ENCODE peak calls at places on chromosomes 7 and 10, in four cellular contexts. X is sigmoid colon, D is right lobe of liver, T is adrenal gland. L is an unnamed sample. For H3K9me3, the result is how much of the 10 kb centered on the place peaks cover.

GRCh38 chr10:3780056-3780765 is 4.8 kb downstream of the KLF6 start:
- DNase-seq in X (no peak), D (no peak), T (no peak), L (no peak)

GRCh38 chr10:97222346-97222961 is 36.7 kb upstream of the SLIT1 start:
- DNase-seq in X (no peak), D (no peak), T (no peak), L (no peak)

GRCh38 chr10:8539056-8539455 is 484.6 kb downstream of the GATA3 start:
- DNase-seq in X (no peak), D (no peak), T (no peak), L (no peak)

GRCh38 chr7:142108728-142109505 is 2.6 kb upstream of the MGAM2 start:
- DNase-seq in X (no peak), D (no peak), T (no peak), L (no peak)

GRCh38 chr10:14758994-14759664 is 15.6 kb downstream of the FAM107B start:
- DNase-seq in X (no peak), D (no peak), T (no peak), L (no peak)

GRCh38 chr7:30159698-30160143 is 24.9 kb downstream of the MTURN start:
- DNase-seq in X (no peak), D (no peak), T (peak), L (no peak)

GRCh38 chr7:131219277-131220041 is 108.2 kb upstream of the MKLN1 start:
- DNase-seq in X (peak), D (peak), T (peak), L (peak)

GRCh38 chr7:2523461-2523905 is 3.9 kb downstream of the LFNG start:
- DNase-seq in X (no peak), D (no peak), T (peak), L (no peak)

GRCh38 chr10:100696477-100696901 is 48.9 kb upstream of the PAX2 start:
- DNase-seq in X (no peak), D (no peak), T (no peak), L (no peak)

GRCh38 chr10:47260505-47261111 is 39.4 kb upstream of the GDF10 start:
- DNase-seq in X (no peak), D (peak), T (no peak), L (no peak)

GRCh38 chr7:1225462-1226154 is 7.1 kb upstream of the UNCX start:
- DNase-seq in X (no peak), D (no peak), T (no peak), L (no peak)

GRCh38 chr10:49008056-49008455 is 68.4 kb upstream of the LRRC18 start:
- DNase-seq in X (no peak), D (no peak), T (no peak), L (no peak)

GRCh38 chr10:10826125-10826524 is 191.5 kb upstream of the CELF2 start:
- DNase-seq in X (no peak), D (no peak), T (no peak), L (no peak)

GRCh38 chr7:134547738-134548054 is 1.2 kb upstream of the AKR1B15 start:
- DNase-seq in X (peak), D (peak), T (peak), L (peak)

GRCh38 chr10:124651402-124651887 is 92.7 kb downstream of the FAM53B start:
- DNase-seq in X (no peak), D (no peak), T (no peak), L (no peak)

GRCh38 chr7:6250364-6250833 is 22.0 kb downstream of the CYTH3 start:
- DNase-seq in X (no peak), D (no peak), T (no peak), L (no peak)

DNA sequence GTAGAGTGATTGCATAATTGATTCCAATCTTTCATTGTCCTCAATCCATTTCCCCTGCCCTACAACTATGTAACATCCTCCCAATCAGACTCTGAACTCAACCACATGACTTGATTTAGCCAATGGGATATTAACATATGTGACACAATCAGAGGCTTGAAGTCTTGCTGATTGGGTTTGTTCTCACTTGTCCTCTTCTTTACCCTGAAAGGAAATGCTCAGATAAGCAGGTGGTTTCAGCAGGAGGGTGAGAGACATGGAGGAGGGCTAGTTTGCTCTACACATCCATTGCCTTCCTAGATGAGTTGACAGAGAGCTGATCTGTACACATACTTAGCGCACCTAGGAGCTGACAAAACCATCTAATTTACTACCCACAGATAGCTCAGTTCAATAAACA is 669.4 kb downstream of the NRG3 start:
- DNase-seq in X (no peak), D (no peak), T (no peak), L (no peak)
- H3K9me3 ChIP-seq in X (under half), D (under half), T (under half), L (under half)

GRCh38 chr7:25851332-25852248 is 300.4 kb upstream of the NFE2L3 start:
- DNase-seq in X (peak), D (peak), T (peak), L (peak)

GRCh38 chr7:25854059-25854458 is 297.9 kb upstream of the NFE2L3 start:
- DNase-seq in X (no peak), D (no peak), T (no peak), L (no peak)

GRCh38 chr7:25852995-25853713 is 298.8 kb upstream of the NFE2L3 start:
- DNase-seq in X (no peak), D (no peak), T (no peak), L (no peak)

GRCh38 chr7:25850730-25851129 is 301.3 kb upstream of the NFE2L3 start:
- DNase-seq in X (no peak), D (no peak), T (no peak), L (no peak)

GRCh38 chr7:25852249-25852994 is 299.6 kb upstream of the NFE2L3 start:
- DNase-seq in X (no peak), D (no peak), T (peak), L (peak)
- H3K4me3 ChIP-seq in X (no peak), D (no peak), T (peak), L (peak)

GRCh38 chr10:54139819-54140428 is 661.1 kb downstream of the PCDH15 start:
- DNase-seq in X (no peak), D (no peak), T (no peak), L (no peak)
- H3K9me3 ChIP-seq in X (under half), D (under half), T (under half), L (under half)

DNA sequence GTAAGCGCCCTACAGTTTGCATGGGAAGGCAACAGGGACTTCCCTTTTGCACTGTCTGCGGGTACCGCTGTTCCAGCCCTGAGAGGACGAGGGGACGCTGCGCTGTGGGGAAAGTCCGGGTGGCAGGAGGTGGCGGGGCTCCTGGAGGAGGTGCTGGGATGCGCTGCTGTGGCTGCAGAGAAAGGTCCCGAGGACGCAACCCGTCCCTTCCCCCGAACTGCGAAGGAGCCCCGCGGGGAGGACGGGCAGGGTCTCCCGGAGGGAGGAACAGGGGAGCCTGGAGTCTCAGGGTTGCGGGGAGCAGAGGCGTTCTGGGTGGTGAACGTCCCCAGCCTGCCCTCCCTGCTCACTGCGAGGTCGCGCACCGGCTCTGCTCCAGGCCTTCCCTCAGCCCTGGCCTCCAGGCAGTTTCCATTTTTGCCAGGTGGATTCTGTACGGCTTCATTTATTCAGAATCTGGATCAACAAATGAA is 91.6 kb downstream of the CXCL12 start:
- DNase-seq in X (no peak), D (no peak), T (no peak), L (peak)
- H3K4me3 ChIP-seq in X (no peak), D (no peak), T (no peak), L (no peak)

DNA sequence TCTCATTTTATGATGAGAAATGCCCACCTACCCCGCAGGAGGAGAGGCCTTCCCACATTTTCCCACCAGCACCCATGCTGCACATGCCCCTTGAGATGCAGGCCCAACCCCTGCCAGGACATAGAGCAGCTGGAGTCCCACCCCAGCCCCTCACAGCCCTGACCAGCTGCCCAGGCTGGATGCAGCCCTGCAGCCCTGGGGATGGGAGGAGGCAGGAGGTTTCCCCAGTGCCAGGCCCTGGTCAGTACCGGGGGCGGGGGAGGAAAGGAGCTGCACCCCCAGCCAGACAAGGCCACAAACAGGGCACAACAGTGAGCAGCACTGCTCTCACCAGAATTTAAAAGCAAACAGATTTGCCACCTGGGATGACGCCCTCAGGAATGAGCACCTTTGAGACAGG is 196.1 kb downstream of the PTPRN2 start:
- DNase-seq in X (no peak), D (no peak), T (no peak), L (no peak)
- H3K9me3 ChIP-seq in X (under half), D (under half), T (under half), L (under half)

GRCh38 chr7:27176962-27177794 is 3.1 kb upstream of the HOXA10 start:
- DNase-seq in X (peak), D (no peak), T (peak), L (peak)
- H3K4me3 ChIP-seq in X (peak), D (no peak), T (no peak), L (peak)

GRCh38 chr7:157789094-157789493 is 452.3 kb downstream of the DNAJB6 start:
- DNase-seq in X (no peak), D (no peak), T (no peak), L (no peak)
- H3K9me3 ChIP-seq in X (under half), D (under half), T (under half), L (under half)